ENCODE peak calls at places on chromosomes 1 and 21, in five cellular contexts. X is tibial nerve, W is mesendoderm, D is cardiac muscle cell, E is endothelial cell of umbilical vein. M is an unnamed sample.

GRCh38 chr1:233613252-233614172 is at the start of gene KCNK1:
- DNase-seq in X (no peak), W (peak; percentile 88), D (peak; percentile 94), E (peak; percentile 29), M (peak; percentile 92)

GRCh38 chr1:27203946-27204345 is 30.5 kb upstream of the WDTC1 start:
- DNase-seq in X (no peak), W (no peak), D (peak; percentile 5), E (no peak), M (no peak)

GRCh38 chr1:92184632-92185031 is 33.1 kb upstream of the C1orf146 start:
- DNase-seq in X (no peak), W (no peak), D (peak; percentile 73), E (no peak), M (no peak)

GRCh38 chr21:45998276-45998701 is 16.7 kb downstream of the COL6A1 start:
- DNase-seq in X (no peak), W (no peak), D (no peak), E (no peak), M (no peak)

GRCh38 chr1:43968348-43968948 is 1.4 kb upstream of the DPH2 start:
- DNase-seq in X (no peak), W (peak; percentile 62), D (peak; percentile 50), E (peak; percentile 24), M (peak; percentile 88)

GRCh38 chr1:112393634-112393976 is 2.4 kb upstream of the CTTNBP2NL start:
- DNase-seq in X (no peak), W (no peak), D (peak; percentile 67), E (peak; percentile 77), M (no peak)

GRCh38 chr1:229365574-229365973 is 22.7 kb upstream of the CCSAP start:
- DNase-seq in X (no peak), W (no peak), D (no peak), E (no peak), M (no peak)

GRCh38 chr1:73516458-73516857 is 681.5 kb downstream of the LRRIQ3 start:
- DNase-seq in X (no peak), W (no peak), D (no peak), E (no peak), M (no peak)

GRCh38 chr1:199931666-199932377 is 95.7 kb upstream of the NR5A2 start:
- DNase-seq in X (no peak), W (no peak), D (peak; percentile 22), E (no peak), M (no peak)

GRCh38 chr1:28893403-28894102 is 20.8 kb upstream of the EPB41 start:
- DNase-seq in X (no peak), W (peak; percentile 83), D (no peak), E (no peak), M (peak; percentile 88)

GRCh38 chr1:96144636-96145035 is 576.9 kb upstream of the PTBP2 start:
- DNase-seq in X (no peak), W (peak; percentile 73), D (no peak), E (no peak), M (no peak)

GRCh38 chr1:225824522-225824921 is 14.6 kb downstream of the EPHX1 start:
- DNase-seq in X (no peak), W (no peak), D (no peak), E (no peak), M (peak; percentile 77)

GRCh38 chr1:19648689-19649088 is 4.6 kb downstream of the NBL1 start:
- DNase-seq in X (no peak), W (peak; percentile 86), D (no peak), E (no peak), M (peak; percentile 93)

GRCh38 chr1:218785928-218786327 is 387.8 kb upstream of the LYPLAL1 start:
- DNase-seq in X (peak; percentile 47), W (no peak), D (peak; percentile 47), E (peak; percentile 67), M (no peak)

GRCh38 chr21:29235714-29236197 is 63.0 kb upstream of the BACH1 start:
- DNase-seq in X (no peak), W (no peak), D (no peak), E (no peak), M (no peak)

GRCh38 chr1:233368784-233369120 is 41.2 kb downstream of the MAP3K21 start:
- DNase-seq in X (no peak), W (no peak), D (no peak), E (no peak), M (no peak)

GRCh38 chr1:50968021-50968883 is 1.8 kb upstream of the CDKN2C start:
- DNase-seq in X (peak; percentile 82), W (peak; percentile 89), D (peak; percentile 96), E (peak; percentile 94), M (peak; percentile 95)

GRCh38 chr1:24555591-24556413 is at the start of gene NCMAP:
- DNase-seq in X (no peak), W (peak; percentile 47), D (no peak), E (no peak), M (peak; percentile 87)

GRCh38 chr1:170156594-170156993 is 10.8 kb downstream of the NTMT2 start:
- DNase-seq in X (no peak), W (peak; percentile 23), D (no peak), E (no peak), M (no peak)

GRCh38 chr21:23534833-23535232 is 2072.4 kb downstream of the MRPL39 start:
- DNase-seq in X (no peak), W (no peak), D (no peak), E (no peak), M (no peak)

GRCh38 chr1:57202254-57202653 is 221.6 kb downstream of the DAB1 start:
- DNase-seq in X (no peak), W (no peak), D (no peak), E (no peak), M (no peak)

GRCh38 chr1:45971922-45972321 is 160.5 kb downstream of the PIK3R3 start:
- DNase-seq in X (no peak), W (no peak), D (no peak), E (no peak), M (no peak)

DNA sequence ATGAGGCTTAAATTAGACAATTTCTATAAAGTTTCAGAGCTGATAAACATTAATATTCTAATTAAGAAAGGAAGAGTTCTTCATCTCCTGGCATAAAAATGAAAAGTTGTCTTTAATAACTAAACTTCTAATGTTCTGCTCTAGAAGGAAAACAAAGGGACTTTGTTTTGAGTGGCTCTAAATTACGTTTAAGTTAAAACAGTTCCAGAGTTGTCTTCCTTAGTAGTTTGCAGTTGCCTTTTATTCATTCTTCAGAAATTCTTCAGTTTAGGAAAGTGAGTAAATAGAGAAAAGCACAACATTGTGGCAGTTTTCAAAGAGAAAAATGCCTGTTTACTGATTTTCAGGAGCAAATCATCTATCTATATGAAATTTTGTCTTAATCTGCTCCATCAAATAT is 86.9 kb downstream of the TTC3 start:
- DNase-seq in X (no peak), W (no peak), D (no peak), E (no peak), M (no peak)
- H3K4me3 ChIP-seq in X (no peak overlapping the region), W (no peak overlapping the region), D (no peak overlapping the region), E (no peak overlapping the region), M (no peak overlapping the region)

GRCh38 chr21:34148826-34149558 is 75.6 kb downstream of the MRPS6 start:
- DNase-seq in X (no peak), W (no peak), D (no peak), E (no peak), M (no peak)
- H3K27me3 ChIP-seq in X (no peaks in the 10 kb centered on the region), W (no peaks in the 10 kb centered on the region), D (no peaks in the 10 kb centered on the region), E (no peaks in the 10 kb centered on the region), M (no peaks in the 10 kb centered on the region)

GRCh38 chr1:20684651-20685050 is 23.5 kb upstream of the DDOST start:
- DNase-seq in X (no peak), W (no peak), D (no peak), E (no peak), M (no peak)

GRCh38 chr1:20685099-20685662 is 24.0 kb upstream of the DDOST start:
- DNase-seq in X (no peak), W (no peak), D (no peak), E (peak; percentile 37), M (peak; percentile 41)

GRCh38 chr1:20682571-20683236 is 21.5 kb upstream of the DDOST start:
- DNase-seq in X (no peak), W (no peak), D (no peak), E (no peak), M (no peak)

GRCh38 chr1:20683614-20684013 is 22.4 kb upstream of the DDOST start:
- DNase-seq in X (no peak), W (no peak), D (no peak), E (no peak), M (no peak)

DNA sequence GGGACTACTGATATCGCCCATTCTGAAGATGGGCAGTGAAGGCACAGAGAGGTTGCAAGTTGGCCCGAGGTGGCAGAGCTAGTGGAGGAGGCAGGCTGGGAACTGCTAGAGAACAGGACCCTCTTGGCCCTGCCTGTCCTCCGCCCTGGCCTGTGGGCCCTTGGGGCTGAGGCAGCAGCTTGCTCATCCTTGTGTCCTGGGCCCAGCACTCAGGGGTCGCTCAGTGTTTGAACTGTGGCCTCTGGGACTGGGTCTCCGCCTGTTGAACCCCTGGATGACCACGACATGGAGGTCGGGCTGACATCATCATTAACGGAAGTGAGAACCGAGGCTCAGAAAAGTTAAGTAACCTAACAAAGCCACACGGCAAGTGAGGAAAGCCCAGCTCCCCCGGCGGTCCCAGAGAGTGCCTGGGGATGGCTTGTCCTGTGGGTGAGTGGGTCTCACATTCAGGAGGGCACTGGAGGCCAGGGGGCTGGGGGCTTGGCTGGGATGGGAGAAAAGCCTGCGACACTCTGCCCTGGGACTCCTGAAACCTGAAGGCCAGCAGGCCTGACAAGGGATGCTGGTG is 23.0 kb upstream of the DDOST start:
- DNase-seq in X (no peak), W (no peak), D (no peak), E (no peak), M (no peak)
- H3K36me3 ChIP-seq in X (no peaks in the 10 kb centered on the region), W (no peaks in the 10 kb centered on the region), D (no peaks in the 10 kb centered on the region), E (no peaks in the 10 kb centered on the region), M (peaks cover 1% of the 10 kb centered on the region)

GRCh38 chr1:172178846-172179245 is 241.6 kb upstream of the C1orf105 start:
- DNase-seq in X (no peak), W (no peak), D (no peak), E (no peak), M (no peak)

GRCh38 chr1:172177849-172178248 is 242.6 kb upstream of the C1orf105 start:
- DNase-seq in X (no peak), W (no peak), D (no peak), E (no peak), M (no peak)

GRCh38 chr1:172185206-172185605 is 235.3 kb upstream of the C1orf105 start:
- DNase-seq in X (no peak), W (no peak), D (no peak), E (peak; percentile 13), M (no peak)

GRCh38 chr1:172176206-172176605 is 244.3 kb upstream of the C1orf105 start:
- DNase-seq in X (no peak), W (no peak), D (no peak), E (no peak), M (no peak)

DNA sequence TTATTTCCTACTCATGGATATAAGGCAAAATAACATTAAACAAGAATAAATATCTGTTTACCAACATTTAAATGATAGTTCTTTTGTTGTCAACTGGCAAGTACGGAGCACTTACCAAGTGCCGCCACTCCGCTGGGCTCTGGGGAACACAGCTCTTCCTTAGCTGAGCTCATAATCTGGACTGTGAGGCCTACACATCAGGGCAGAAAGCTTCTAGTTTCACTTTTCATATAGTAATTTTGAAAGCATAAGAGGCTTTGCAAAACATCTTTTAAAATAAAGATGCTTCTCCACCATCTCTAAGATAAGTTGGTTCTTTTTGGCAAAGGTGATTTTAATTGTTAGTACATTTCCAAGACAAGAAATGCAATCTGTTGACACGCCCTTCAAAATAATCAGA is 239.6 kb upstream of the C1orf105 start:
- DNase-seq in X (peak; percentile 16), W (no peak), D (peak; percentile 71), E (peak; percentile 75), M (no peak)
- H3K4me3 ChIP-seq in X (peak overlapping the region; percentile 26), W (no peak overlapping the region), D (no peak overlapping the region), E (no peak overlapping the region), M (no peak overlapping the region)